ENCODE peak calls at places on chromosomes 11 and 22, in four cellular contexts. Q, G, N and M are unnamed samples.
A peak's percentile ranks its signal among the peaks of the same experiment; 100 is the strongest.

GRCh38 chr11:69354545-69354897 is 60.6 kb downstream of the MYEOV start:
- DNase-seq in G (no peak), Q (no peak), N (no peak), M (no peak)

GRCh38 chr11:68353118-68353517 is 40.7 kb downstream of the LRP5 start:
- DNase-seq in G (no peak), Q (no peak), N (no peak), M (no peak)

GRCh38 chr11:45659818-45660160 is 5.6 kb downstream of the CHST1 start:
- DNase-seq in G (no peak), Q (no peak), N (no peak), M (peak; percentile 25)

GRCh38 chr11:69744435-69744834 is 30.7 kb downstream of the FGF4 start:
- DNase-seq in Q (no peak), N (no peak), G (no peak), M (no peak)

GRCh38 chr22:37897805-37898204 is 8.3 kb upstream of the MICALL1 start:
- DNase-seq in Q (no peak), N (no peak), G (no peak), M (no peak)

GRCh38 chr22:47540011-47540410 is 777.6 kb downstream of the TBC1D22A start:
- DNase-seq in G (no peak), N (no peak), Q (no peak), M (no peak)

GRCh38 chr22:49641770-49642313 is 185.8 kb downstream of the BRD1 start:
- DNase-seq in G (no peak), Q (no peak), N (no peak), M (peak; percentile 76)

GRCh38 chr11:103968685-103969084 is 67.8 kb upstream of the DDI1 start:
- DNase-seq in N (no peak), G (no peak), Q (no peak), M (no peak)

GRCh38 chr11:47268448-47269001 is 1.4 kb upstream of the MADD start:
- DNase-seq in Q (no peak), G (no peak), N (no peak), M (no peak)

GRCh38 chr11:129973068-129973467 is 29.6 kb downstream of the PRDM10 start:
- DNase-seq in Q (no peak), N (no peak), G (no peak), M (no peak)

GRCh38 chr11:112238041-112238440 is 11.8 kb downstream of the PTS start:
- DNase-seq in N (no peak), G (no peak), Q (no peak), M (no peak)

GRCh38 chr22:33710326-33710725 is 209.9 kb downstream of the LARGE1 start:
- DNase-seq in Q (no peak), N (no peak), G (peak; percentile 31), M (no peak)

GRCh38 chr11:73384871-73385692 is 8.9 kb downstream of the RELT start:
- DNase-seq in N (peak; percentile 79), Q (peak; percentile 29), G (no peak), M (no peak)

GRCh38 chr11:8766043-8766992 is 83.7 kb downstream of the RPL27A start:
- DNase-seq in G (no peak), Q (no peak), N (no peak), M (no peak)

GRCh38 chr11:76371170-76371569 is 9.8 kb downstream of the THAP12 start:
- DNase-seq in N (no peak), Q (peak; percentile 26), G (no peak), M (no peak)

GRCh38 chr11:121350314-121351046 is 57.9 kb downstream of the SC5D start:
- DNase-seq in Q (no peak), G (no peak), N (no peak), M (no peak)

GRCh38 chr11:125170406-125171031 is 6.0 kb downstream of the PKNOX2 start:
- DNase-seq in Q (no peak), N (peak; percentile 83), G (no peak), M (peak; percentile 51)

GRCh38 chr11:4606231-4607015 is 1.6 kb downstream of the TRIM68 start:
- DNase-seq in Q (no peak), G (no peak), N (no peak), M (peak; percentile 12)

GRCh38 chr22:29625090-29625825 is 21.8 kb downstream of the NF2 start:
- DNase-seq in N (peak; percentile 42), G (no peak), Q (peak; percentile 64), M (no peak)

GRCh38 chr11:64289011-64289564 is 2.0 kb upstream of the KCNK4 start:
- DNase-seq in Q (no peak), G (no peak), N (no peak), M (no peak)

GRCh38 chr22:23419151-23419550 is 160.9 kb downstream of the IGLL1 start:
- DNase-seq in Q (no peak), G (no peak), N (no peak), M (no peak)

GRCh38 chr11:57072640-57073039 is 83.9 kb downstream of the OR5AK2 start:
- DNase-seq in Q (no peak), G (no peak), N (no peak), M (no peak)

GRCh38 chr11:45812581-45813548 is 7.9 kb downstream of the SLC35C1 start:
- DNase-seq in N (no peak), Q (no peak), G (no peak), M (no peak)

GRCh38 chr11:132471491-132471890 is 1060.8 kb downstream of the OPCML start:
- DNase-seq in Q (no peak), G (no peak), N (no peak), M (no peak)

DNA sequence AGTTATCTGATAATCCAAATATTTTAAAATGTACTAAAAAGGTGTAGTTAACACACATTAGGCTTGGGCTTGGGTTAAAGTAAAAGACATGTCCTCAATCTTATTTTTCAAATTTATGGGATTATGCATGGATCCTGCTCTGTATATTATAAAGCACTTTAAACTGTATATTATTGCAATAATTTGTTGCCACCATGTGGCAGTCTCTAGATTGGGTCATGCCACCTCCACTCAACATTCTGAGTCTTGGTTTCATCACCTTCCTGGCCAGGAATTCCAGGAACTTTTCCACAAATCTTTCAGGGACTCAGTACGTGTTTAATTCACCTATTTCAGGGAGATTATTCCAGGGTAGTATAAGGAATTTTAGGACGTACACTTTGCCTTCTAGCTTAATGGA is 695.5 kb downstream of the FAM181B start:
- DNase-seq in N (no peak), G (no peak), Q (no peak), M (no peak)
- H3K4me1 ChIP-seq in N (no peaks in the 10 kb centered on the region), G (no peaks in the 10 kb centered on the region), Q (no peaks in the 10 kb centered on the region), M (no peaks in the 10 kb centered on the region)

DNA sequence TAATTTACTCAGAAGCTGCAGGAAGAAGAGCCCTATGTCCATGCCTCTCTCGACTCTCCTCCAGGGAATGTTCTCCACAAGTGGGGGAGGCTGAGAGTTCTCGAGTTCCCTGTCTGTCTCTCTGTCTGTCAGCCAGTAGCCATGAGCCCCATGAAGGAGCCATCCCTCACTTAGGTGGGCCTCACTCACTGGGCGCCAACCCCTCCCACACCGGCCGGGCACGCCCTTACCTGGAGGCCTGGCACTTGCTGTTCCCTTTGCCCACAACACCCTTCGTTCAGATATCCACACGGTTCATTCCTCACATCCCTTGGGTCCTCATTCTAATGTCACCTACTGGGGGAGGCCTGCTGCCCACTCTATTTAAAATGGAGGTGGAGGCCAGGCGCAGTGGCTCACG is 14.2 kb upstream of the IL10RA start:
- DNase-seq in Q (no peak), N (no peak), G (no peak), M (no peak)
- H3K4me1 ChIP-seq in Q (peaks cover 68% of the 10 kb centered on the region), N (no peaks in the 10 kb centered on the region), G (no peaks in the 10 kb centered on the region), M (peaks cover 5% of the 10 kb centered on the region)

GRCh38 chr11:61976813-61977475 is 9.5 kb upstream of the FTH1 start:
- DNase-seq in Q (no peak), G (no peak), N (no peak), M (no peak)

GRCh38 chr11:61975638-61976419 is 8.4 kb upstream of the FTH1 start:
- DNase-seq in N (no peak), Q (no peak), G (no peak), M (peak; percentile 44)

GRCh38 chr11:61976420-61976800 is 9.0 kb upstream of the FTH1 start:
- DNase-seq in Q (no peak), N (no peak), G (no peak), M (peak; percentile 24)

GRCh38 chr11:61980783-61981541 is 13.5 kb upstream of the FTH1 start:
- DNase-seq in N (no peak), G (no peak), Q (no peak), M (peak; percentile 15)

GRCh38 chr11:61978703-61979661 is 11.5 kb upstream of the FTH1 start:
- DNase-seq in N (no peak), G (no peak), Q (no peak), M (no peak)
- H3K4me1 ChIP-seq in N (peaks cover 42% of the 10 kb centered on the region), G (peaks cover 7% of the 10 kb centered on the region), Q (no peaks in the 10 kb centered on the region), M (peaks cover 21% of the 10 kb centered on the region)

GRCh38 chr22:31287818-31288495 is 4.3 kb downstream of the PIK3IP1 start:
- DNase-seq in Q (no peak), N (no peak), G (no peak), M (no peak)
- H3K4me1 ChIP-seq in Q (peaks cover 75% of the 10 kb centered on the region), N (peaks cover 44% of the 10 kb centered on the region), G (peaks cover 28% of the 10 kb centered on the region), M (peaks cover 14% of the 10 kb centered on the region)

GRCh38 chr11:122681070-122681469 is 25.5 kb downstream of the UBASH3B start:
- DNase-seq in Q (no peak), N (no peak), G (no peak), M (no peak)

GRCh38 chr11:122679441-122679840 is 23.9 kb downstream of the UBASH3B start:
- DNase-seq in N (no peak), G (no peak), Q (no peak), M (no peak)

GRCh38 chr11:122681731-122682130 is 26.2 kb downstream of the UBASH3B start:
- DNase-seq in Q (no peak), G (no peak), N (no peak), M (no peak)

GRCh38 chr11:122685041-122685440 is 29.5 kb downstream of the UBASH3B start:
- DNase-seq in Q (no peak), G (no peak), N (no peak), M (no peak)

GRCh38 chr11:122682464-122682863 is 26.9 kb downstream of the UBASH3B start:
- DNase-seq in N (no peak), G (no peak), Q (no peak), M (no peak)
- H3K4me1 ChIP-seq in N (no peaks in the 10 kb centered on the region), G (no peaks in the 10 kb centered on the region), Q (peaks cover 12% of the 10 kb centered on the region), M (no peaks in the 10 kb centered on the region)

GRCh38 chr11:74777877-74778276 is 29.2 kb downstream of the RNF169 start:
- DNase-seq in G (no peak), Q (no peak), N (no peak), M (no peak)

GRCh38 chr11:74780277-74780870 is 31.7 kb downstream of the RNF169 start:
- DNase-seq in N (no peak), G (no peak), Q (no peak), M (no peak)

GRCh38 chr11:74784234-74784633 is 35.6 kb downstream of the RNF169 start:
- DNase-seq in Q (no peak), N (no peak), G (no peak), M (no peak)

GRCh38 chr11:74778581-74778980 is 29.9 kb downstream of the RNF169 start:
- DNase-seq in Q (no peak), N (no peak), G (no peak), M (no peak)

DNA sequence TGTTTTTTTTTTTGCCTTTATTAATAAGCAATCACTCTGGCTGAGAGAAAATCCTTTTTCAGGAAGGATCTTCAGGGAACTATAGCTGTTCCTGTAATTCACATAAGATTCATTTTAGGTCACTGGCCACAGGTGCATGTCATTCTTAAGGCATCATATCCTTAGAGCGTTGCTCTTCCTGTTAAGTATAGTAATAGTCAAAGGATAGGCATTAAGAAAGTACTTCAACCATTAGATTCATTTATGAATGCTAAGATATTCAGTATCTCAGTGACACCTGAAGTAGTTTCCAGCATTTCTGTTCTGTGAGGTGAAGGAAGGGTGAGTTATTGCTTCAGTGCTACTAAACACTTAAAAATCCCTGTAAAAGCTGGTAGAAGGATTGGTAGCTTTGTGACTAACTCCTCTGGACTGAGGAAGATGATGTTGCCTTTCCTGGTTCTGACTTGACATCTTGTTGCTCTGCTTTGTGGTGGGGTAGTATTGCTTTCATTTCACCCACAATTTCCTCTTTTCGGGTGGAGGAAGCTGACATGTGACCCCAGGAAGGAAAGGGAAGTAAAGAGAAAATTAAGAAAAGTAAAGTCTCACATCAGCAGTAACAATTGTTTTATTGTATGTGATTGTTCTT is 34.7 kb downstream of the RNF169 start:
- DNase-seq in G (no peak), Q (peak; percentile 69), N (no peak), M (no peak)
- H3K4me1 ChIP-seq in G (peaks cover 37% of the 10 kb centered on the region), Q (peaks cover 49% of the 10 kb centered on the region), N (peaks cover 17% of the 10 kb centered on the region), M (no peaks in the 10 kb centered on the region)